ENCODE peak calls at places on chromosome 12, in ten cellular contexts. One of them, this sample, is unnamed.

GRCh38 chr12:47944685-47945340 is 18.6 kb upstream of the TMEM106C start:
- DNase-seq in DMS 273 treated with DMSO at 0.1 percent for 48 hours: no peak
- DNase-seq in substantia nigra: no peak
- DNase-seq in effector memory CD8-positive, alpha-beta T cell: no peak
- DNase-seq in T-cell: no peak
- DNase-seq in T-helper 17 cell: no peak
- DNase-seq in activated CD4-positive, alpha-beta T cell treated with anti-CD3 and anti-CD28 coated beads for 24 hours: no peak
- DNase-seq in left kidney: no peak
- DNase-seq in NCI-H187 treated with DMSO at 0.1 percent for 48 hours: no peak
- DNase-seq in GOT3: no peak
- DNase-seq in this sample: no peak

GRCh38 chr12:2282321-2282720 is 229.5 kb downstream of the CACNA1C start:
- DNase-seq in T-cell: no peak
- DNase-seq in NCI-H187 treated with DMSO at 0.1 percent for 48 hours: no peak
- DNase-seq in activated CD4-positive, alpha-beta T cell treated with anti-CD3 and anti-CD28 coated beads for 24 hours: no peak
- DNase-seq in left kidney: no peak
- DNase-seq in DMS 273 treated with DMSO at 0.1 percent for 48 hours: no peak
- DNase-seq in GOT3: no peak
- DNase-seq in T-helper 17 cell: no peak
- DNase-seq in effector memory CD8-positive, alpha-beta T cell: no peak
- DNase-seq in substantia nigra: no peak
- DNase-seq in this sample: no peak

GRCh38 chr12:91613223-91613779 is 430.7 kb upstream of the DCN start:
- DNase-seq in T-helper 17 cell: no peak
- DNase-seq in DMS 273 treated with DMSO at 0.1 percent for 48 hours: no peak
- DNase-seq in activated CD4-positive, alpha-beta T cell treated with anti-CD3 and anti-CD28 coated beads for 24 hours: no peak
- DNase-seq in NCI-H187 treated with DMSO at 0.1 percent for 48 hours: no peak
- DNase-seq in effector memory CD8-positive, alpha-beta T cell: no peak
- DNase-seq in substantia nigra: no peak
- DNase-seq in left kidney: no peak
- DNase-seq in T-cell: no peak
- DNase-seq in GOT3: no peak
- DNase-seq in this sample: no peak

GRCh38 chr12:59230334-59230733 is 310.0 kb upstream of the LRIG3 start:
- DNase-seq in T-cell: no peak
- DNase-seq in activated CD4-positive, alpha-beta T cell treated with anti-CD3 and anti-CD28 coated beads for 24 hours: no peak
- DNase-seq in DMS 273 treated with DMSO at 0.1 percent for 48 hours: no peak
- DNase-seq in NCI-H187 treated with DMSO at 0.1 percent for 48 hours: no peak
- DNase-seq in effector memory CD8-positive, alpha-beta T cell: no peak
- DNase-seq in substantia nigra: no peak
- DNase-seq in GOT3: no peak
- DNase-seq in T-helper 17 cell: no peak
- DNase-seq in left kidney: no peak
- DNase-seq in this sample: no peak

GRCh38 chr12:92396647-92397258 is 251.1 kb upstream of the BTG1 start:
- DNase-seq in substantia nigra: no peak
- DNase-seq in effector memory CD8-positive, alpha-beta T cell: no peak
- DNase-seq in activated CD4-positive, alpha-beta T cell treated with anti-CD3 and anti-CD28 coated beads for 24 hours: no peak
- DNase-seq in left kidney: no peak
- DNase-seq in T-cell: no peak
- DNase-seq in DMS 273 treated with DMSO at 0.1 percent for 48 hours: no peak
- DNase-seq in NCI-H187 treated with DMSO at 0.1 percent for 48 hours: no peak
- DNase-seq in GOT3: no peak
- DNase-seq in T-helper 17 cell: no peak
- DNase-seq in this sample: no peak

GRCh38 chr12:62903151-62903550 is 31.8 kb downstream of the PPM1H start:
- DNase-seq in effector memory CD8-positive, alpha-beta T cell: no peak
- DNase-seq in T-cell: no peak
- DNase-seq in substantia nigra: no peak
- DNase-seq in GOT3: no peak
- DNase-seq in activated CD4-positive, alpha-beta T cell treated with anti-CD3 and anti-CD28 coated beads for 24 hours: no peak
- DNase-seq in left kidney: no peak
- DNase-seq in T-helper 17 cell: no peak
- DNase-seq in DMS 273 treated with DMSO at 0.1 percent for 48 hours: no peak
- DNase-seq in NCI-H187 treated with DMSO at 0.1 percent for 48 hours: no peak
- DNase-seq in this sample: no peak

GRCh38 chr12:40241741-40242140 is 16.9 kb downstream of the LRRK2 start:
- DNase-seq in left kidney: no peak
- DNase-seq in activated CD4-positive, alpha-beta T cell treated with anti-CD3 and anti-CD28 coated beads for 24 hours: no peak
- DNase-seq in DMS 273 treated with DMSO at 0.1 percent for 48 hours: no peak
- DNase-seq in substantia nigra: no peak
- DNase-seq in T-helper 17 cell: no peak
- DNase-seq in effector memory CD8-positive, alpha-beta T cell: no peak
- DNase-seq in NCI-H187 treated with DMSO at 0.1 percent for 48 hours: no peak
- DNase-seq in GOT3: no peak
- DNase-seq in T-cell: no peak
- DNase-seq in this sample: no peak

GRCh38 chr12:108582981-108583770 is 14.7 kb downstream of the TMEM119 start:
- DNase-seq in DMS 273 treated with DMSO at 0.1 percent for 48 hours: no peak
- DNase-seq in T-helper 17 cell: no peak
- DNase-seq in left kidney: no peak
- DNase-seq in NCI-H187 treated with DMSO at 0.1 percent for 48 hours: no peak
- DNase-seq in activated CD4-positive, alpha-beta T cell treated with anti-CD3 and anti-CD28 coated beads for 24 hours: no peak
- DNase-seq in effector memory CD8-positive, alpha-beta T cell: no peak
- DNase-seq in GOT3: no peak
- DNase-seq in T-cell: no peak
- DNase-seq in substantia nigra: no peak
- DNase-seq in this sample: no peak

GRCh38 chr12:104604070-104604994 is 147.6 kb downstream of the CHST11 start:
- DNase-seq in left kidney: peak; percentile 48
- DNase-seq in T-cell: no peak
- DNase-seq in T-helper 17 cell: peak; percentile 9
- DNase-seq in GOT3: no peak
- DNase-seq in substantia nigra: no peak
- DNase-seq in effector memory CD8-positive, alpha-beta T cell: peak; percentile 17
- DNase-seq in DMS 273 treated with DMSO at 0.1 percent for 48 hours: no peak
- DNase-seq in activated CD4-positive, alpha-beta T cell treated with anti-CD3 and anti-CD28 coated beads for 24 hours: peak; percentile 27
- DNase-seq in NCI-H187 treated with DMSO at 0.1 percent for 48 hours: no peak
- DNase-seq in this sample: peak; percentile 66

GRCh38 chr12:115320967-115321366 is 637.0 kb upstream of the TBX3 start:
- DNase-seq in substantia nigra: no peak
- DNase-seq in left kidney: peak; percentile 68
- DNase-seq in activated CD4-positive, alpha-beta T cell treated with anti-CD3 and anti-CD28 coated beads for 24 hours: no peak
- DNase-seq in T-cell: no peak
- DNase-seq in effector memory CD8-positive, alpha-beta T cell: no peak
- DNase-seq in GOT3: no peak
- DNase-seq in NCI-H187 treated with DMSO at 0.1 percent for 48 hours: no peak
- DNase-seq in DMS 273 treated with DMSO at 0.1 percent for 48 hours: no peak
- DNase-seq in T-helper 17 cell: no peak
- DNase-seq in this sample: no peak

GRCh38 chr12:27048822-27049752 is 26.7 kb downstream of the MED21 start:
- DNase-seq in effector memory CD8-positive, alpha-beta T cell: no peak
- DNase-seq in T-cell: no peak
- DNase-seq in activated CD4-positive, alpha-beta T cell treated with anti-CD3 and anti-CD28 coated beads for 24 hours: no peak
- DNase-seq in T-helper 17 cell: no peak
- DNase-seq in GOT3: no peak
- DNase-seq in NCI-H187 treated with DMSO at 0.1 percent for 48 hours: no peak
- DNase-seq in left kidney: no peak
- DNase-seq in DMS 273 treated with DMSO at 0.1 percent for 48 hours: no peak
- DNase-seq in substantia nigra: no peak
- DNase-seq in this sample: no peak

GRCh38 chr12:78880078-78880477 is 15.5 kb downstream of the SYT1 start:
- DNase-seq in effector memory CD8-positive, alpha-beta T cell: no peak
- DNase-seq in activated CD4-positive, alpha-beta T cell treated with anti-CD3 and anti-CD28 coated beads for 24 hours: no peak
- DNase-seq in left kidney: no peak
- DNase-seq in T-helper 17 cell: no peak
- DNase-seq in GOT3: no peak
- DNase-seq in T-cell: no peak
- DNase-seq in substantia nigra: no peak
- DNase-seq in DMS 273 treated with DMSO at 0.1 percent for 48 hours: no peak
- DNase-seq in NCI-H187 treated with DMSO at 0.1 percent for 48 hours: no peak
- DNase-seq in this sample: no peak

GRCh38 chr12:124491856-124492420 is 75.5 kb downstream of the NCOR2 start:
- DNase-seq in T-cell: no peak
- DNase-seq in activated CD4-positive, alpha-beta T cell treated with anti-CD3 and anti-CD28 coated beads for 24 hours: no peak
- DNase-seq in left kidney: no peak
- DNase-seq in T-helper 17 cell: no peak
- DNase-seq in effector memory CD8-positive, alpha-beta T cell: no peak
- DNase-seq in DMS 273 treated with DMSO at 0.1 percent for 48 hours: no peak
- DNase-seq in substantia nigra: no peak
- DNase-seq in NCI-H187 treated with DMSO at 0.1 percent for 48 hours: no peak
- DNase-seq in GOT3: no peak
- DNase-seq in this sample: no peak

GRCh38 chr12:123111498-123112165 is 39.3 kb downstream of the PITPNM2 start:
- DNase-seq in substantia nigra: no peak
- DNase-seq in DMS 273 treated with DMSO at 0.1 percent for 48 hours: no peak
- DNase-seq in T-helper 17 cell: no peak
- DNase-seq in GOT3: no peak
- DNase-seq in T-cell: no peak
- DNase-seq in effector memory CD8-positive, alpha-beta T cell: no peak
- DNase-seq in left kidney: no peak
- DNase-seq in activated CD4-positive, alpha-beta T cell treated with anti-CD3 and anti-CD28 coated beads for 24 hours: no peak
- DNase-seq in NCI-H187 treated with DMSO at 0.1 percent for 48 hours: no peak
- DNase-seq in this sample: no peak

This sample was measured in CD4-positive, alpha-beta memory T cell.